ENCODE peak calls at places on chromosomes 16 and 17, in nine cellular contexts. One of them, this sample, is unnamed.

GRCh38 chr17:29962656-29963055 is 21.2 kb downstream of the EFCAB5 start:
- DNase-seq in spleen: no peak
- DNase-seq in thyroid gland: no peak
- DNase-seq in stomach: no peak
- DNase-seq in transverse colon: no peak
- DNase-seq in heart left ventricle: no peak
- DNase-seq in breast epithelium: no peak
- DNase-seq in esophagus squamous epithelium: no peak
- DNase-seq in lower leg skin: no peak
- DNase-seq in this sample: no peak

GRCh38 chr16:48491517-48491916 is 106.3 kb upstream of the SIAH1 start:
- DNase-seq in thyroid gland: peak
- DNase-seq in lower leg skin: no peak
- DNase-seq in spleen: no peak
- DNase-seq in breast epithelium: no peak
- DNase-seq in transverse colon: no peak
- DNase-seq in stomach: no peak
- DNase-seq in heart left ventricle: no peak
- DNase-seq in esophagus squamous epithelium: no peak
- DNase-seq in this sample: no peak

GRCh38 chr17:79070266-79070880 is 4.3 kb upstream of the ENGASE start:
- DNase-seq in transverse colon: no peak
- DNase-seq in lower leg skin: no peak
- DNase-seq in heart left ventricle: no peak
- DNase-seq in spleen: peak
- DNase-seq in esophagus squamous epithelium: no peak
- DNase-seq in thyroid gland: no peak
- DNase-seq in breast epithelium: no peak
- DNase-seq in stomach: no peak
- DNase-seq in this sample: peak

GRCh38 chr17:4233668-4234258 is 30.0 kb downstream of the ANKFY1 start:
- DNase-seq in transverse colon: peak
- DNase-seq in spleen: no peak
- DNase-seq in esophagus squamous epithelium: no peak
- DNase-seq in lower leg skin: no peak
- DNase-seq in stomach: no peak
- DNase-seq in heart left ventricle: no peak
- DNase-seq in breast epithelium: no peak
- DNase-seq in thyroid gland: no peak
- DNase-seq in this sample: peak

GRCh38 chr17:30556374-30557332 is 79.4 kb downstream of the GOSR1 start:
- DNase-seq in heart left ventricle: no peak
- DNase-seq in lower leg skin: peak
- DNase-seq in esophagus squamous epithelium: no peak
- DNase-seq in breast epithelium: no peak
- DNase-seq in thyroid gland: no peak
- DNase-seq in spleen: no peak
- DNase-seq in transverse colon: no peak
- DNase-seq in stomach: peak
- DNase-seq in this sample: no peak

GRCh38 chr17:65564793-65565192 is 3.3 kb upstream of the AXIN2 start:
- DNase-seq in breast epithelium: no peak
- DNase-seq in spleen: no peak
- DNase-seq in thyroid gland: peak
- DNase-seq in heart left ventricle: no peak
- DNase-seq in stomach: peak
- DNase-seq in transverse colon: no peak
- DNase-seq in esophagus squamous epithelium: no peak
- DNase-seq in lower leg skin: no peak
- DNase-seq in this sample: peak

GRCh38 chr17:2844386-2844785 is 48.1 kb downstream of the RAP1GAP2 start:
- DNase-seq in spleen: no peak
- DNase-seq in esophagus squamous epithelium: no peak
- DNase-seq in breast epithelium: no peak
- DNase-seq in stomach: no peak
- DNase-seq in heart left ventricle: no peak
- DNase-seq in thyroid gland: no peak
- DNase-seq in transverse colon: no peak
- DNase-seq in lower leg skin: no peak
- DNase-seq in this sample: no peak

GRCh38 chr16:71537643-71538042 is 11.4 kb downstream of the CHST4 start:
- DNase-seq in lower leg skin: no peak
- DNase-seq in spleen: no peak
- DNase-seq in stomach: no peak
- DNase-seq in transverse colon: peak
- DNase-seq in esophagus squamous epithelium: no peak
- DNase-seq in breast epithelium: no peak
- DNase-seq in thyroid gland: peak
- DNase-seq in heart left ventricle: no peak
- DNase-seq in this sample: no peak

GRCh38 chr17:11284811-11285210 is 43.8 kb downstream of the SHISA6 start:
- DNase-seq in lower leg skin: peak
- DNase-seq in heart left ventricle: no peak
- DNase-seq in stomach: no peak
- DNase-seq in esophagus squamous epithelium: no peak
- DNase-seq in spleen: no peak
- DNase-seq in breast epithelium: no peak
- DNase-seq in transverse colon: no peak
- DNase-seq in thyroid gland: no peak
- DNase-seq in this sample: no peak

GRCh38 chr16:56262148-56262878 is 71.0 kb downstream of the GNAO1 start:
- DNase-seq in esophagus squamous epithelium: no peak
- DNase-seq in stomach: no peak
- DNase-seq in heart left ventricle: no peak
- DNase-seq in breast epithelium: no peak
- DNase-seq in spleen: peak
- DNase-seq in thyroid gland: no peak
- DNase-seq in lower leg skin: no peak
- DNase-seq in transverse colon: peak
- DNase-seq in this sample: peak

GRCh38 chr16:74929636-74930035 is 55.3 kb downstream of the WDR59 start:
- DNase-seq in heart left ventricle: no peak
- DNase-seq in breast epithelium: no peak
- DNase-seq in stomach: no peak
- DNase-seq in spleen: no peak
- DNase-seq in thyroid gland: no peak
- DNase-seq in transverse colon: no peak
- DNase-seq in lower leg skin: no peak
- DNase-seq in esophagus squamous epithelium: no peak
- DNase-seq in this sample: no peak

GRCh38 chr17:57569860-57570259 is 175.2 kb downstream of the CCDC182 start:
- DNase-seq in transverse colon: no peak
- DNase-seq in spleen: no peak
- DNase-seq in breast epithelium: no peak
- DNase-seq in stomach: no peak
- DNase-seq in lower leg skin: no peak
- DNase-seq in esophagus squamous epithelium: no peak
- DNase-seq in heart left ventricle: no peak
- DNase-seq in thyroid gland: no peak
- DNase-seq in this sample: no peak
- TF ChIP-seq POLR2A in transverse colon: no peak
- TF ChIP-seq POLR2A in spleen: no peak
- TF ChIP-seq POLR2A in breast epithelium: no peak
- TF ChIP-seq POLR2A in stomach: no peak
- TF ChIP-seq POLR2A in lower leg skin: no peak
- TF ChIP-seq POLR2A in esophagus squamous epithelium: no peak
- TF ChIP-seq POLR2A in heart left ventricle: no peak
- TF ChIP-seq POLR2A in thyroid gland: no peak
- TF ChIP-seq POLR2A in this sample: no peak

DNA sequence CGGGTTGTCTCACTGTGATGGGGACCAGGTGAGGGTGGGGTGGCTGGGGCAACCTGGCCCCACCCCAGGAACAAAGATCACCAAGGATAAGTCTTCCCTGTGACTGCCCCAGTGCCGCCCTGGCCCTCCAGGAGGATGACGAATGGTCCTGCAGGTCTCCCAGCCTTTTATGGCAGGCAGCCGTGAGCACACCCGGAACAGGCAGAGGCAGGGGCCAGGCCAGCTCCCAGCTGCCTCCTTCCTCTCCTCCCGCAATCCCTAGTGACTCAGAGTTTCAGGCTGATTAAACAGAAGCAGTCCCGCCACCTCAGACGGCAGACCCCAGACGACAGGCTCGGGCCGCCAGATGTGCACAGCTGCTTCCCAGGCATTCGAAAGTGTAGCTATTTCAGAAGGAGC is 13.3 kb downstream of the JUP start:
- DNase-seq in heart left ventricle: peak
- DNase-seq in lower leg skin: no peak
- DNase-seq in thyroid gland: peak
- DNase-seq in spleen: no peak
- DNase-seq in breast epithelium: peak
- DNase-seq in esophagus squamous epithelium: no peak
- DNase-seq in transverse colon: peak
- DNase-seq in stomach: peak
- DNase-seq in this sample: peak
- TF ChIP-seq POLR2A in heart left ventricle: no peak
- TF ChIP-seq POLR2A in lower leg skin: no peak
- TF ChIP-seq POLR2A in thyroid gland: peak
- TF ChIP-seq POLR2A in spleen: no peak
- TF ChIP-seq POLR2A in breast epithelium: no peak
- TF ChIP-seq POLR2A in esophagus squamous epithelium: peak
- TF ChIP-seq POLR2A in transverse colon: peak
- TF ChIP-seq POLR2A in stomach: no peak
- TF ChIP-seq POLR2A in this sample: peak

DNA sequence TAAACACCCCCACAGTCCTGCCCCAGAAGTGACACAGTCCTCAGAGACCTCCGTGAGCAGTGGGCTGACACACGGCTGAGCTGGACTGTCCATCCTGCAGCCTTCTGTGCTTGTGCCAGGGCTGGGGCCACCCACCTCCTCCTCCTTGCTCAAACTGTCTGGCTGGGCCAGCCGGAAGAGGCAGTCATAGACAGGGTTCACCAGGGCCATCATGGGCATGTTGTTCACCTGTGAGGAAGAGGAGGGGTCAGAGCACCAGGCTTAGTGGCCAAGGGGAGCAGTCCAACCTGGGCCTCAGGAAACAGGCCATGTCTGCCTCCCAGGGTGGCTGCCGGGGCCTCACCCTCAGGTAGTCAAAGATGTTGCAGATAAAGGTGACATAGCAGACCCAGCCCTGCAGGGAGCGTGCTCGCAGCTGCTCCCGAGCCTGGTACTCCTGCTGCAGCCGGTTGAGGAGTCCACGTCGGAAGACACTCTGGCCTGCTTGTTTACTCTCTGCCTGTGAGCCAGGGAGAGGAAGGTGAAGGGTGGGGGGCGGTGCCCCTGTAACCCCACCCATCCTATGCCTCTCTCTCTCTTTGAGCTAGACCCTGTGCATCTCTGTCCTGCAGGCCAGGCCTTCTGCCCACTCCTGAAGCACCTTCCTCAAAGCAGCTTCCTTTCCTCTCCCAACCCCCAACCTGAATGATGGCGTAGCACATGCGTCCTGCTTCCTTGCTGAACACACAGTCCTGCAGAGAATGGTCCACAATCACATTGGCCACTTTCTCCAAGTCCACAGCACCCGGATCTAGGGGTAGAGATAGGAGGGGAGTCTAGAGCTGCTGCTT is 3.4 kb downstream of the MIF4GD start:
- DNase-seq in esophagus squamous epithelium: no peak
- DNase-seq in transverse colon: peak
- DNase-seq in heart left ventricle: no peak
- DNase-seq in spleen: no peak
- DNase-seq in thyroid gland: no peak
- DNase-seq in lower leg skin: no peak
- DNase-seq in breast epithelium: no peak
- DNase-seq in stomach: no peak
- DNase-seq in this sample: no peak
- TF ChIP-seq POLR2A in esophagus squamous epithelium: no peak
- TF ChIP-seq POLR2A in transverse colon: no peak
- TF ChIP-seq POLR2A in heart left ventricle: no peak
- TF ChIP-seq POLR2A in spleen: no peak
- TF ChIP-seq POLR2A in thyroid gland: no peak
- TF ChIP-seq POLR2A in lower leg skin: no peak
- TF ChIP-seq POLR2A in breast epithelium: no peak
- TF ChIP-seq POLR2A in stomach: no peak
- TF ChIP-seq POLR2A in this sample: no peak

DNA sequence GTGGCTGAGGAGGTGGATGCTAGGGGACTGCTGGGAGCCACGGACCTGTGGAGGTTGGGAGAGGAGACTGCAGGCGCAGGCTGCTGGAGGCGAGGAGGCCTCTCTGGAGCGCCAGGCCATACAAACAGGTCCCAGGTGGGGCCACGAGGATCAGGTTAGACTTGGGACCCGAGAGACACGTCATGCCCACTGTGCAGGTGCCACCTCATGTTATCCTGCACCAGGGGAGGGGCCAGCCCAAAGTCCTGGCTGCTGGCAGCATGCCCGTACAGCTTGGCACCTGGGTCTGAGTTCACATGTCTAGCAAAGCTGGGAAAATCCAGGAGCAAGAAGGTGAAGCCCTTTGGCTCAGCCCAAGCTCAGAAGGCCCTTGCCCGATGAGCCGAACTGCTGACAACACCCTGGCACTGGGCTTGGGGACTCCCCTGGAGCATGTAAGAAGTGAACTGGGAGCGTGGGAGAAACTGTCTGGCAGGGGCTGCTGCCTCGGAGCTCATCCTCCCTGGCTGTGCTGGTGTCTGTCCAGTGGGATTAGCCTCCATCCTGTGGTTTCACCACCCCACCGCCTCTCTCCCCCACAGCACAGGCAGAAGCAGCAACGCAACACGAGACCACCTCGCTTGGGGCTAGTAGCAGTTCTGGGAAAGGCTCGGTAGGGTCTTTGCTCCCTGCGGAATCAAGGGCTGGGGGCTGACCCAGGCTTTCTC is 5.3 kb downstream of the ARHGDIA start:
- DNase-seq in spleen: no peak
- DNase-seq in lower leg skin: peak
- DNase-seq in thyroid gland: peak
- DNase-seq in stomach: peak
- DNase-seq in esophagus squamous epithelium: no peak
- DNase-seq in transverse colon: peak
- DNase-seq in heart left ventricle: no peak
- DNase-seq in breast epithelium: no peak
- DNase-seq in this sample: no peak
- TF ChIP-seq POLR2A in spleen: no peak
- TF ChIP-seq POLR2A in lower leg skin: no peak
- TF ChIP-seq POLR2A in thyroid gland: no peak
- TF ChIP-seq POLR2A in stomach: no peak
- TF ChIP-seq POLR2A in esophagus squamous epithelium: no peak
- TF ChIP-seq POLR2A in transverse colon: peak
- TF ChIP-seq POLR2A in heart left ventricle: no peak
- TF ChIP-seq POLR2A in breast epithelium: no peak
- TF ChIP-seq POLR2A in this sample: peak

GRCh38 chr16:1959269-1960039 is at the start of gene NDUFB10:
- DNase-seq in spleen: peak
- DNase-seq in esophagus squamous epithelium: peak
- DNase-seq in transverse colon: peak
- DNase-seq in lower leg skin: peak
- DNase-seq in thyroid gland: peak
- DNase-seq in breast epithelium: peak
- DNase-seq in heart left ventricle: peak
- DNase-seq in stomach: peak
- DNase-seq in this sample: peak
- TF ChIP-seq POLR2A in spleen: peak
- TF ChIP-seq POLR2A in esophagus squamous epithelium: peak
- TF ChIP-seq POLR2A in transverse colon: peak
- TF ChIP-seq POLR2A in lower leg skin: no peak
- TF ChIP-seq POLR2A in thyroid gland: peak
- TF ChIP-seq POLR2A in breast epithelium: no peak
- TF ChIP-seq POLR2A in heart left ventricle: peak
- TF ChIP-seq POLR2A in stomach: peak
- TF ChIP-seq POLR2A in this sample: peak